ENCODE peak calls at places on chromosomes 5 and 9, in four cellular contexts. One of them, this sample, is unnamed.
A peak's percentile ranks its signal among the peaks of the same experiment; 100 is the strongest.

GRCh38 chr9:27945386-27945785 is 372.1 kb upstream of the C9orf72 start:
- DNase-seq in NCI-H226: peak; percentile 23
- DNase-seq in activated CD4-positive, alpha-beta T cell treated with anti-CD3 and anti-CD28 coated beads, Interleukin-2, amount 50 U/mL, for 1 hour: no peak
- DNase-seq in ELF-1: no peak
- DNase-seq in this sample: no peak

GRCh38 chr5:135689506-135689905 is 110.7 kb upstream of the CXCL14 start:
- DNase-seq in ELF-1: no peak
- DNase-seq in activated CD4-positive, alpha-beta T cell treated with anti-CD3 and anti-CD28 coated beads, Interleukin-2, amount 50 U/mL, for 1 hour: no peak
- DNase-seq in NCI-H226: no peak
- DNase-seq in this sample: no peak

GRCh38 chr5:143341807-143342570 is 61.5 kb downstream of the NR3C1 start:
- DNase-seq in NCI-H226: peak; percentile 68
- DNase-seq in ELF-1: no peak
- DNase-seq in activated CD4-positive, alpha-beta T cell treated with anti-CD3 and anti-CD28 coated beads, Interleukin-2, amount 50 U/mL, for 1 hour: no peak
- DNase-seq in this sample: no peak

GRCh38 chr5:17354265-17354664 is 136.8 kb downstream of the BASP1 start:
- DNase-seq in NCI-H226: no peak
- DNase-seq in ELF-1: no peak
- DNase-seq in activated CD4-positive, alpha-beta T cell treated with anti-CD3 and anti-CD28 coated beads, Interleukin-2, amount 50 U/mL, for 1 hour: no peak
- DNase-seq in this sample: no peak

GRCh38 chr9:28909526-28909925 is 1336.2 kb upstream of the C9orf72 start:
- DNase-seq in ELF-1: no peak
- DNase-seq in activated CD4-positive, alpha-beta T cell treated with anti-CD3 and anti-CD28 coated beads, Interleukin-2, amount 50 U/mL, for 1 hour: no peak
- DNase-seq in NCI-H226: no peak
- DNase-seq in this sample: no peak

GRCh38 chr5:16773990-16774389 is 157.2 kb upstream of the RETREG1 start:
- DNase-seq in activated CD4-positive, alpha-beta T cell treated with anti-CD3 and anti-CD28 coated beads, Interleukin-2, amount 50 U/mL, for 1 hour: no peak
- DNase-seq in ELF-1: no peak
- DNase-seq in NCI-H226: no peak
- DNase-seq in this sample: no peak

GRCh38 chr5:137071941-137072340 is 427.2 kb downstream of the SPOCK1 start:
- DNase-seq in activated CD4-positive, alpha-beta T cell treated with anti-CD3 and anti-CD28 coated beads, Interleukin-2, amount 50 U/mL, for 1 hour: no peak
- DNase-seq in ELF-1: no peak
- DNase-seq in NCI-H226: no peak
- DNase-seq in this sample: no peak

GRCh38 chr5:177035982-177036381 is 13.5 kb downstream of the ZNF346 start:
- DNase-seq in NCI-H226: no peak
- DNase-seq in ELF-1: peak; percentile 80
- DNase-seq in activated CD4-positive, alpha-beta T cell treated with anti-CD3 and anti-CD28 coated beads, Interleukin-2, amount 50 U/mL, for 1 hour: no peak
- DNase-seq in this sample: no peak

GRCh38 chr9:124527781-124528180 is 20.6 kb upstream of the NR5A1 start:
- DNase-seq in ELF-1: no peak
- DNase-seq in NCI-H226: no peak
- DNase-seq in activated CD4-positive, alpha-beta T cell treated with anti-CD3 and anti-CD28 coated beads, Interleukin-2, amount 50 U/mL, for 1 hour: no peak
- DNase-seq in this sample: no peak

GRCh38 chr5:115686692-115687054 is 60.8 kb upstream of the TMED7 start:
- DNase-seq in NCI-H226: no peak
- DNase-seq in ELF-1: no peak
- DNase-seq in activated CD4-positive, alpha-beta T cell treated with anti-CD3 and anti-CD28 coated beads, Interleukin-2, amount 50 U/mL, for 1 hour: no peak
- DNase-seq in this sample: no peak

GRCh38 chr5:93724791-93725190 is 16.6 kb downstream of the POU5F2 start:
- DNase-seq in ELF-1: no peak
- DNase-seq in NCI-H226: no peak
- DNase-seq in activated CD4-positive, alpha-beta T cell treated with anti-CD3 and anti-CD28 coated beads, Interleukin-2, amount 50 U/mL, for 1 hour: no peak
- DNase-seq in this sample: no peak

GRCh38 chr5:20601678-20602100 is 613.7 kb upstream of the CDH18 start:
- DNase-seq in ELF-1: peak; percentile 92
- DNase-seq in NCI-H226: peak; percentile 82
- DNase-seq in activated CD4-positive, alpha-beta T cell treated with anti-CD3 and anti-CD28 coated beads, Interleukin-2, amount 50 U/mL, for 1 hour: no peak
- DNase-seq in this sample: no peak

GRCh38 chr5:149133795-149134777 is 7.2 kb upstream of the ABLIM3 start:
- DNase-seq in activated CD4-positive, alpha-beta T cell treated with anti-CD3 and anti-CD28 coated beads, Interleukin-2, amount 50 U/mL, for 1 hour: no peak
- DNase-seq in ELF-1: no peak
- DNase-seq in NCI-H226: peak; percentile 84
- DNase-seq in this sample: no peak

GRCh38 chr5:39355324-39355723 is 9.0 kb downstream of the C9 start:
- DNase-seq in activated CD4-positive, alpha-beta T cell treated with anti-CD3 and anti-CD28 coated beads, Interleukin-2, amount 50 U/mL, for 1 hour: no peak
- DNase-seq in ELF-1: no peak
- DNase-seq in NCI-H226: no peak
- DNase-seq in this sample: no peak

GRCh38 chr5:848671-849111 is 2.1 kb downstream of the ZDHHC11 start:
- DNase-seq in NCI-H226: no peak
- DNase-seq in activated CD4-positive, alpha-beta T cell treated with anti-CD3 and anti-CD28 coated beads, Interleukin-2, amount 50 U/mL, for 1 hour: no peak
- DNase-seq in ELF-1: no peak
- DNase-seq in this sample: no peak

GRCh38 chr5:17282283-17283120 is 65.1 kb downstream of the BASP1 start:
- DNase-seq in activated CD4-positive, alpha-beta T cell treated with anti-CD3 and anti-CD28 coated beads, Interleukin-2, amount 50 U/mL, for 1 hour: no peak
- DNase-seq in NCI-H226: no peak
- DNase-seq in ELF-1: peak; percentile 10
- DNase-seq in this sample: no peak

GRCh38 chr5:93057311-93057710 is 523.7 kb downstream of the NR2F1-AS1 start:
- DNase-seq in NCI-H226: no peak
- DNase-seq in activated CD4-positive, alpha-beta T cell treated with anti-CD3 and anti-CD28 coated beads, Interleukin-2, amount 50 U/mL, for 1 hour: no peak
- DNase-seq in ELF-1: no peak
- DNase-seq in this sample: no peak

GRCh38 chr5:127227881-127228280 is 62.7 kb upstream of the MEGF10 start:
- DNase-seq in ELF-1: no peak
- DNase-seq in activated CD4-positive, alpha-beta T cell treated with anti-CD3 and anti-CD28 coated beads, Interleukin-2, amount 50 U/mL, for 1 hour: no peak
- DNase-seq in NCI-H226: no peak
- DNase-seq in this sample: no peak

GRCh38 chr9:84997472-84997871 is 327.9 kb downstream of the NTRK2 start:
- DNase-seq in NCI-H226: no peak
- DNase-seq in activated CD4-positive, alpha-beta T cell treated with anti-CD3 and anti-CD28 coated beads, Interleukin-2, amount 50 U/mL, for 1 hour: no peak
- DNase-seq in ELF-1: peak; percentile 24
- DNase-seq in this sample: no peak

GRCh38 chr9:77954018-77954417 is 77.6 kb downstream of the GNAQ start:
- DNase-seq in NCI-H226: no peak
- DNase-seq in ELF-1: no peak
- DNase-seq in activated CD4-positive, alpha-beta T cell treated with anti-CD3 and anti-CD28 coated beads, Interleukin-2, amount 50 U/mL, for 1 hour: no peak
- DNase-seq in this sample: no peak

GRCh38 chr9:9117866-9118265 is 1318.3 kb upstream of the DMAC1 start:
- DNase-seq in NCI-H226: no peak
- DNase-seq in activated CD4-positive, alpha-beta T cell treated with anti-CD3 and anti-CD28 coated beads, Interleukin-2, amount 50 U/mL, for 1 hour: no peak
- DNase-seq in ELF-1: no peak
- DNase-seq in this sample: peak; percentile 47

This sample was measured in DMS79 treated with DMSO at 0.1 percent for 48 hours.